ENCODE peak calls at places on chromosome 11, in ten cellular contexts. D is mucosa of descending colon; U is HFFc6; T is H9; K is activated naive CD4-positive, alpha-beta T cell; G is GM03348; L is GM04504; X is epithelial cell of prostate; J is activated CD4-positive, CD25-positive, alpha-beta regulatory T cell treated with anti-CD3 and anti-CD28 coated beads, Interleukin-2, amount 50 U/mL, for 72 hours; A is AG20443. Z is an unnamed sample.

GRCh38 chr11:14974723-14975587 is 2.8 kb upstream of the CALCA start:
- DNase-seq in D (peak), U (no peak), T (peak), K (no peak), G (peak), L (no peak), X (no peak), J (peak), A (peak), Z (no peak)

GRCh38 chr11:123122341-123122740 is 60.4 kb upstream of the HSPA8 start:
- DNase-seq in D (no peak), U (no peak), T (no peak), K (no peak), G (peak), L (no peak), X (no peak), J (no peak), A (peak), Z (no peak)

GRCh38 chr11:62508336-62509058 is 38.1 kb downstream of the AHNAK start:
- DNase-seq in D (peak), U (peak), T (peak), K (no peak), G (peak), L (peak), X (no peak), J (no peak), A (peak), Z (peak)

GRCh38 chr11:95884364-95884763 is 39.5 kb downstream of the MTMR2 start:
- DNase-seq in D (no peak), U (peak), T (no peak), K (no peak), G (peak), L (no peak), X (peak), J (no peak), A (no peak), Z (no peak)

GRCh38 chr11:4539603-4540219 is 5.3 kb upstream of the OR52M1 start:
- DNase-seq in D (peak), U (peak), T (peak), K (peak), G (peak), L (peak), X (no peak), J (peak), A (peak), Z (peak)

GRCh38 chr11:34649597-34649996 is 28.7 kb downstream of the EHF start:
- DNase-seq in D (no peak), U (no peak), T (no peak), K (no peak), G (no peak), L (no peak), X (no peak), J (no peak), A (no peak), Z (no peak)

GRCh38 chr11:8032576-8033311 is 45.6 kb downstream of the EIF3F start:
- DNase-seq in D (no peak), U (no peak), T (no peak), K (no peak), G (no peak), L (no peak), X (no peak), J (no peak), A (no peak), Z (no peak)

GRCh38 chr11:8357505-8357888 is 93.8 kb upstream of the LMO1 start:
- DNase-seq in D (no peak), U (no peak), T (no peak), K (no peak), G (no peak), L (no peak), X (no peak), J (no peak), A (no peak), Z (no peak)

GRCh38 chr11:131889146-131889577 is 518.7 kb downstream of the NTM start:
- DNase-seq in D (no peak), U (peak), T (no peak), K (no peak), G (peak), L (peak), X (no peak), J (no peak), A (peak), Z (peak)

Z was measured in AG08396.